ENCODE peak calls at places on chromosomes 1 and 21, in six cellular contexts. D is AG09319, U is B cell, Y is GM04504, T is glutamatergic neuron, N is WTC11. Z is an unnamed sample.

GRCh38 chr1:212968385-212968863 is 18.1 kb downstream of the VASH2 start:
- DNase-seq in Y (no peak), T (no peak), D (no peak), U (no peak), N (no peak), Z (no peak)

GRCh38 chr1:195831789-195832188 is 776.5 kb downstream of the KCNT2 start:
- DNase-seq in U (no peak), T (no peak), Y (no peak), D (no peak), N (no peak), Z (no peak)

GRCh38 chr1:186187601-186188000 is 187.5 kb downstream of the TPR start:
- DNase-seq in Y (no peak), T (no peak), D (no peak), N (no peak), U (no peak), Z (no peak)

GRCh38 chr21:17679002-17679600 is 66.4 kb upstream of the BTG3 start:
- DNase-seq in D (peak; percentile 40), Y (peak; percentile 33), U (peak; percentile 63), N (no peak), T (no peak), Z (peak; percentile 54)

GRCh38 chr1:78003070-78003751 is 1.5 kb upstream of the DNAJB4 start:
- DNase-seq in Y (no peak), D (no peak), U (no peak), N (no peak), T (no peak), Z (no peak)

GRCh38 chr21:15057290-15057689 is 7.5 kb downstream of the NRIP1 start:
- DNase-seq in Y (no peak), U (no peak), D (no peak), T (no peak), N (peak; percentile 14), Z (no peak)

GRCh38 chr1:182193908-182194550 is 132.5 kb upstream of the ZNF648 start:
- DNase-seq in Y (peak; percentile 81), U (no peak), N (no peak), T (no peak), D (peak; percentile 86), Z (peak; percentile 85)

GRCh38 chr1:100323428-100324106 is 28.7 kb upstream of the CDC14A start:
- DNase-seq in D (no peak), U (no peak), N (no peak), T (no peak), Y (no peak), Z (peak; percentile 28)

GRCh38 chr1:245983294-245983967 is 523.6 kb downstream of the SMYD3 start:
- DNase-seq in D (no peak), U (no peak), N (no peak), T (no peak), Y (no peak), Z (no peak)

GRCh38 chr1:192726820-192727504 is 81.9 kb upstream of the RGS2 start:
- DNase-seq in N (no peak), Y (no peak), T (no peak), U (no peak), D (no peak), Z (no peak)

GRCh38 chr1:202656057-202656456 is 54.2 kb downstream of the SYT2 start:
- DNase-seq in Y (no peak), U (no peak), N (peak; percentile 68), D (no peak), T (peak; percentile 75), Z (no peak)

GRCh38 chr1:115251856-115252255 is 86.2 kb downstream of the NGF start:
- DNase-seq in T (no peak), N (no peak), D (peak; percentile 83), U (no peak), Y (peak; percentile 83), Z (peak; percentile 73)

GRCh38 chr1:226979517-226980121 is 39.5 kb downstream of the COQ8A start:
- DNase-seq in T (no peak), Y (no peak), D (no peak), N (no peak), U (no peak), Z (no peak)

GRCh38 chr1:15029786-15030185 is 123.8 kb upstream of the TMEM51 start:
- DNase-seq in Y (no peak), U (no peak), T (no peak), D (no peak), N (no peak), Z (no peak)

GRCh38 chr1:96236156-96236739 is 485.3 kb upstream of the PTBP2 start:
- DNase-seq in N (peak; percentile 14), D (peak; percentile 54), U (peak; percentile 10), T (no peak), Y (peak; percentile 46), Z (no peak)

GRCh38 chr1:47881505-47882442 is 115.4 kb downstream of the TRABD2B start:
- DNase-seq in D (peak; percentile 18), Y (peak; percentile 12), N (no peak), T (no peak), U (no peak), Z (no peak)

GRCh38 chr1:206556047-206556747 is 48.9 kb downstream of the RASSF5 start:
- DNase-seq in D (no peak), Y (no peak), T (no peak), N (no peak), U (no peak), Z (no peak)

GRCh38 chr1:2279210-2279639 is 51.1 kb downstream of the SKI start:
- DNase-seq in N (peak; percentile 89), D (peak; percentile 74), Y (peak; percentile 50), U (no peak), T (peak; percentile 49), Z (no peak)

GRCh38 chr1:3530086-3530930 is 75.8 kb downstream of the ARHGEF16 start:
- DNase-seq in D (no peak), U (no peak), N (peak; percentile 46), T (peak; percentile 53), Y (no peak), Z (no peak)

GRCh38 chr1:109995536-109995935 is 11.0 kb downstream of the AHCYL1 start:
- DNase-seq in N (no peak), D (no peak), Y (no peak), T (no peak), U (no peak), Z (no peak)

GRCh38 chr1:226958300-226958699 is 18.2 kb downstream of the COQ8A start:
- DNase-seq in Y (no peak), U (no peak), T (no peak), N (no peak), D (no peak), Z (no peak)

GRCh38 chr1:18635070-18635577 is 4.5 kb downstream of the PAX7 start:
- DNase-seq in U (no peak), Y (no peak), T (no peak), D (no peak), N (no peak), Z (no peak)

GRCh38 chr1:68218485-68218884 is 13.8 kb downstream of the WLS start:
- DNase-seq in U (no peak), T (no peak), N (peak; percentile 35), D (no peak), Y (no peak), Z (no peak)

GRCh38 chr1:3237994-3238704 is 169.1 kb downstream of the PRDM16 start:
- DNase-seq in D (no peak), T (no peak), N (no peak), U (no peak), Y (no peak), Z (no peak)

GRCh38 chr21:44065428-44065827 is 41.8 kb upstream of the PWP2 start:
- DNase-seq in N (no peak), D (no peak), T (no peak), U (peak; percentile 68), Y (no peak), Z (no peak)

GRCh38 chr1:203216274-203217138 is 13.0 kb downstream of the CHIT1 start:
- DNase-seq in U (peak; percentile 70), D (peak; percentile 24), T (peak; percentile 60), Y (peak; percentile 36), N (peak; percentile 75), Z (no peak)